ENCODE peak calls at places on chromosome 4, in four cellular contexts. One of them, this sample, is unnamed. For H3K36me3, the result is how much of the 10 kb centered on the place peaks cover.

GRCh38 chr4:153241970-153242847 is 38.0 kb downstream of the TRIM2 start:
- DNase-seq in sigmoid colon: no peak
- DNase-seq in suprapubic skin: no peak
- DNase-seq in K562: no peak
- DNase-seq in this sample: no peak

GRCh38 chr4:1813915-1814314 is 20.8 kb downstream of the FGFR3 start:
- DNase-seq in K562: no peak
- DNase-seq in sigmoid colon: no peak
- DNase-seq in suprapubic skin: no peak
- DNase-seq in this sample: no peak

GRCh38 chr4:145557720-145558119 is 61.5 kb upstream of the MMAA start:
- DNase-seq in suprapubic skin: no peak
- DNase-seq in K562: peak
- DNase-seq in sigmoid colon: peak
- DNase-seq in this sample: peak

GRCh38 chr4:74117024-74117534 is 18.1 kb upstream of the CXCL2 start:
- DNase-seq in suprapubic skin: peak
- DNase-seq in K562: peak
- DNase-seq in sigmoid colon: peak
- DNase-seq in this sample: peak

GRCh38 chr4:153131478-153132069 is 72.7 kb upstream of the TRIM2 start:
- DNase-seq in K562: no peak
- DNase-seq in suprapubic skin: no peak
- DNase-seq in sigmoid colon: no peak
- DNase-seq in this sample: no peak

GRCh38 chr4:91426725-91427124 is 877.0 kb upstream of the GRID2 start:
- DNase-seq in K562: no peak
- DNase-seq in sigmoid colon: no peak
- DNase-seq in suprapubic skin: no peak
- DNase-seq in this sample: no peak

GRCh38 chr4:17680559-17680958 is 66.1 kb downstream of the MED28 start:
- DNase-seq in sigmoid colon: no peak
- DNase-seq in suprapubic skin: no peak
- DNase-seq in K562: no peak
- DNase-seq in this sample: no peak

GRCh38 chr4:792729-793108 is 33.2 kb downstream of the CPLX1 start:
- DNase-seq in suprapubic skin: no peak
- DNase-seq in K562: no peak
- DNase-seq in sigmoid colon: no peak
- DNase-seq in this sample: no peak

GRCh38 chr4:82201303-82201702 is 172.5 kb downstream of the HNRNPD start:
- DNase-seq in suprapubic skin: no peak
- DNase-seq in sigmoid colon: no peak
- DNase-seq in K562: no peak
- DNase-seq in this sample: no peak

GRCh38 chr4:5770051-5770450 is 59.0 kb downstream of the EVC start:
- DNase-seq in K562: no peak
- DNase-seq in sigmoid colon: peak
- DNase-seq in suprapubic skin: no peak
- DNase-seq in this sample: no peak

GRCh38 chr4:183806341-183806740 is 98.8 kb upstream of the STOX2 start:
- DNase-seq in suprapubic skin: no peak
- DNase-seq in sigmoid colon: no peak
- DNase-seq in K562: no peak
- DNase-seq in this sample: no peak

GRCh38 chr4:184100297-184100885 is 117.3 kb downstream of the ENPP6 start:
- DNase-seq in suprapubic skin: no peak
- DNase-seq in sigmoid colon: no peak
- DNase-seq in K562: peak
- DNase-seq in this sample: peak

GRCh38 chr4:42761804-42762203 is 104.9 kb upstream of the ATP8A1 start:
- DNase-seq in suprapubic skin: no peak
- DNase-seq in sigmoid colon: no peak
- DNase-seq in K562: no peak
- DNase-seq in this sample: no peak

GRCh38 chr4:128942547-128942946 is 133.0 kb downstream of the JADE1 start:
- DNase-seq in suprapubic skin: no peak
- DNase-seq in K562: no peak
- DNase-seq in sigmoid colon: no peak
- DNase-seq in this sample: no peak

GRCh38 chr4:83771113-83771705 is 235.3 kb downstream of the GPAT3 start:
- DNase-seq in sigmoid colon: no peak
- DNase-seq in suprapubic skin: no peak
- DNase-seq in K562: peak
- DNase-seq in this sample: peak

GRCh38 chr4:1992468-1993168 is 16.2 kb downstream of the NELFA start:
- DNase-seq in K562: no peak
- DNase-seq in sigmoid colon: no peak
- DNase-seq in suprapubic skin: no peak
- DNase-seq in this sample: no peak

GRCh38 chr4:180932365-180933001 is 1310.7 kb upstream of the TENM3 start:
- DNase-seq in K562: no peak
- DNase-seq in sigmoid colon: no peak
- DNase-seq in suprapubic skin: no peak
- DNase-seq in this sample: no peak

DNA sequence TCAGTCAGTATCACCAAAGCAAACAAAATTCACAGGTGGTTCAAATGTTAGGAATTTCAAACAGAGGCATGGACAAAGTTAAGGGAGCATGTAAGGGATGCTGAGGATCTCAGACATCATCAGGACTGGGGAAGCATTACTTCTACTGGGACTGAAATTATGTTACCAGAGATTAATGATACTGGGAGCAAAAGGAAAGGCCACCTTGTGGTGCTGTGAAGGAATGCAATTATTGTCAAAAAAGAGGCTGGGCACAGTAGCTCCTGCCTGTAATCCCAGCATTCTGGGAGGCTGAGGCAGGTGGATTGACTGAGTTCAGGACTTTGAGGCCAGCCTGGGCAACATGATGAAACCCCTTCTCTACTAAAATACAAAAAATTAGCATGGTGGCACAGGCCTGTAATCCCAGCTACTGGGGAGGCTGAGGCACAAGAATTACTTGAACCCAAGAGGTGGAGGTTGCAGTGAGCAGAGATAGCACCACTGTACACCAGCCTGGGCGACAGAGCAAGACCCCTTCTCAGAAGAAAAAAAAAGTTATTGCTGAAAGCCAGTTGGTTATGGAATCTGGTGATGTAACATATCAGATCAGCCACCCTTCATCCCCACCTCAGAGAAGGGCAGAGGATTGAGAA is 954.3 kb downstream of the PCDH7 start:
- DNase-seq in sigmoid colon: no peak
- DNase-seq in suprapubic skin: no peak
- DNase-seq in K562: no peak
- DNase-seq in this sample: no peak
- TF ChIP-seq CTCF in sigmoid colon: peak
- TF ChIP-seq CTCF in suprapubic skin: no peak
- TF ChIP-seq CTCF in K562: no peak
- TF ChIP-seq CTCF in this sample: peak

GRCh38 chr4:61445374-61446063 is 245.4 kb downstream of the ADGRL3 start:
- DNase-seq in suprapubic skin: no peak
- DNase-seq in sigmoid colon: no peak
- DNase-seq in K562: no peak
- DNase-seq in this sample: no peak

GRCh38 chr4:61443813-61444510 is 243.8 kb downstream of the ADGRL3 start:
- DNase-seq in K562: no peak
- DNase-seq in sigmoid colon: no peak
- DNase-seq in suprapubic skin: no peak
- DNase-seq in this sample: no peak

GRCh38 chr4:61442936-61443335 is 242.8 kb downstream of the ADGRL3 start:
- DNase-seq in K562: no peak
- DNase-seq in suprapubic skin: no peak
- DNase-seq in sigmoid colon: no peak
- DNase-seq in this sample: no peak

GRCh38 chr4:61437923-61438322 is 237.8 kb downstream of the ADGRL3 start:
- DNase-seq in suprapubic skin: no peak
- DNase-seq in sigmoid colon: no peak
- DNase-seq in K562: no peak
- DNase-seq in this sample: no peak

DNA sequence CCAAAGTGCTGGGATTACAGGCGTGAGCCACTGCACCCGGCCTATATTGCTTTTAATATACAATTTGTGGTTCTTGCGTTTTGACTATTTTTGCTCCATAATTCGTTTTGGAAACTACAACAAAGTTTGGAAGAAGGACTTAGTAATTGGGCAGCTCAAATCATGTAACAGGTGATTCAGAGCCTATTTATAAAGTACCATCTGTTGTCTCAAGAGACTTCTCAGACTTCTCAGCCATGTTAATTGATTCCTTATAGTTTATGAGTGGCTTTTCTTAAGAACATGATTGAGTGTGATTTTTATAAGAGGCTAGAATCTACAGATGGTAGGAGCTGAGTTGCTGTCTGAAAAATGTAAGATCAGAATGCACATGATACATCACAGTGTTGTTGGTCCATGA is 240.2 kb downstream of the ADGRL3 start:
- DNase-seq in sigmoid colon: no peak
- DNase-seq in K562: no peak
- DNase-seq in suprapubic skin: no peak
- DNase-seq in this sample: no peak
- H3K27ac ChIP-seq in sigmoid colon: no peak
- H3K27ac ChIP-seq in K562: no peak
- H3K27ac ChIP-seq in suprapubic skin: no peak
- H3K27ac ChIP-seq in this sample: no peak

DNA sequence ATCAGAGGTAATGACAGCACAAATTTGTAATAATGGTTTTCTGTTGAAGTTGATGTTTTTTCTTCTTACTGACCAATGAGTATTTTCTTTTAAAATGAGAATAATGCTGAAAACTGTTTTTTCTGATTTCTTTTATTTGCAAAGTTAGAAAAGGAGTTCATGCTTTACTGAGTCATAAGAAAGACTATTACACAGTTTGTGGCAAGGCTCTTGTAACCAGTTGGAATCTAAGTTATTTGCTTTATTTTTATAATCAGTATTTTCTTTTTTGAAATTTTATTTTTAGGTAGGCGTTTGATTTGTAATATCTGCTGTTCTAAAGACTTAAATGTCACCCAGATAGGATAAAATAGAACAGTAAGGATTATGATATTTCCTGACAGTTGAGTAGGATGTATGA is 25.5 kb downstream of the ANAPC4 start:
- DNase-seq in K562: no peak
- DNase-seq in sigmoid colon: no peak
- DNase-seq in suprapubic skin: no peak
- DNase-seq in this sample: no peak
- H3K36me3 ChIP-seq in K562: half or more
- H3K36me3 ChIP-seq in sigmoid colon: half or more
- H3K36me3 ChIP-seq in suprapubic skin: half or more
- H3K36me3 ChIP-seq in this sample: under half

GRCh38 chr4:10736895-10737294 is 52.3 kb upstream of the CLNK start:
- DNase-seq in K562: no peak
- DNase-seq in suprapubic skin: no peak
- DNase-seq in sigmoid colon: no peak
- DNase-seq in this sample: no peak
- TF ChIP-seq CTCF in K562: no peak
- TF ChIP-seq CTCF in suprapubic skin: no peak
- TF ChIP-seq CTCF in sigmoid colon: no peak
- TF ChIP-seq CTCF in this sample: no peak